ENCODE peak calls at places on chromosomes 2 and 18, in seven cellular contexts. Z is K562, N is transverse colon, T is A549, E is stomach, K is HepG2, I is H1. D is an unnamed sample. For H3K4me1, the result is how much of the 10 kb centered on the place peaks cover.

GRCh38 chr2:183490930-183491329 is 366.7 kb downstream of the NUP35 start:
- DNase-seq in Z (no peak), N (no peak), T (no peak), E (no peak), K (no peak), I (no peak), D (no peak)

GRCh38 chr18:45221363-45221762 is 393.9 kb upstream of the SLC14A2 start:
- DNase-seq in Z (no peak), N (no peak), T (no peak), E (no peak), K (no peak), I (no peak), D (no peak)

GRCh38 chr2:76640905-76641304 is 881.3 kb downstream of the LRRTM4 start:
- DNase-seq in Z (no peak), N (no peak), T (no peak), E (no peak), K (no peak), I (no peak), D (no peak)

GRCh38 chr2:202529389-202529788 is 105.4 kb upstream of the FAM117B start:
- DNase-seq in Z (no peak), N (no peak), T (no peak), E (no peak), K (no peak), I (no peak), D (no peak)

GRCh38 chr2:42953216-42953615 is 160.8 kb upstream of the HAAO start:
- DNase-seq in Z (no peak), N (no peak), T (no peak), E (no peak), K (no peak), I (no peak), D (no peak)

GRCh38 chr2:142989276-142990204 is 112.1 kb downstream of the KYNU start:
- DNase-seq in Z (no peak), N (no peak), T (peak), E (no peak), K (peak), I (no peak), D (no peak)

GRCh38 chr2:230895536-230896345 is 29.3 kb downstream of the GPR55 start:
- DNase-seq in Z (no peak), N (peak), T (no peak), E (peak), K (no peak), I (no peak), D (no peak)

GRCh38 chr2:178811901-178812300 is 4.7 kb upstream of the TTN start:
- DNase-seq in Z (no peak), N (no peak), T (no peak), E (no peak), K (no peak), I (no peak), D (no peak)

GRCh38 chr18:77206676-77207370 is 42.8 kb upstream of the GALR1 start:
- DNase-seq in Z (no peak), N (no peak), T (no peak), E (no peak), K (no peak), I (no peak), D (no peak)

GRCh38 chr2:152611458-152612231 is 105.6 kb downstream of the PRPF40A start:
- DNase-seq in Z (no peak), N (peak), T (no peak), E (no peak), K (no peak), I (no peak), D (peak)

GRCh38 chr18:68840554-68841263 is 42.8 kb downstream of the CCDC102B start:
- DNase-seq in Z (no peak), N (no peak), T (peak), E (no peak), K (peak), I (no peak), D (peak)

GRCh38 chr2:63056309-63057065 is 5.9 kb downstream of the OTX1 start:
- DNase-seq in Z (no peak), N (peak), T (no peak), E (no peak), K (no peak), I (peak), D (no peak)

GRCh38 chr2:60505861-60506260 is 47.6 kb downstream of the BCL11A start:
- DNase-seq in Z (no peak), N (no peak), T (no peak), E (no peak), K (no peak), I (no peak), D (no peak)

GRCh38 chr2:69770193-69770702 is 28.3 kb downstream of the ANXA4 start:
- DNase-seq in Z (peak), N (peak), T (peak), E (no peak), K (peak), I (no peak), D (no peak)

GRCh38 chr2:23058435-23058834 is 326.5 kb upstream of the KLHL29 start:
- DNase-seq in Z (no peak), N (no peak), T (no peak), E (no peak), K (no peak), I (no peak), D (no peak)

GRCh38 chr2:210287301-210287700 is 27.7 kb downstream of the MYL1 start:
- DNase-seq in Z (no peak), N (no peak), T (no peak), E (no peak), K (no peak), I (no peak), D (no peak)

GRCh38 chr2:24164416-24164973 is 10.4 kb upstream of the FAM228A start:
- DNase-seq in Z (peak), N (peak), T (peak), E (peak), K (peak), I (peak), D (no peak)

GRCh38 chr2:184463866-184464248 is 134.5 kb upstream of the ZNF804A start:
- DNase-seq in Z (no peak), N (no peak), T (no peak), E (no peak), K (no peak), I (no peak), D (no peak)

GRCh38 chr2:43484323-43484930 is 111.4 kb downstream of the THADA start:
- DNase-seq in Z (peak), N (no peak), T (peak), E (no peak), K (peak), I (no peak), D (no peak)

GRCh38 chr2:68391099-68391498 is 26.0 kb downstream of the PLEK start:
- DNase-seq in Z (no peak), N (no peak), T (no peak), E (no peak), K (no peak), I (no peak), D (no peak)

GRCh38 chr2:240424341-240425235 is 10.9 kb upstream of the GPC1 start:
- DNase-seq in Z (no peak), N (no peak), T (no peak), E (peak), K (no peak), I (no peak), D (no peak)
- H3K4me1 ChIP-seq in Z (under half), N (under half), T (under half), E (under half), K (under half), I (under half), D (under half)

GRCh38 chr2:201120500-201120899 is 4.5 kb downstream of the CFLAR start:
- DNase-seq in Z (no peak), N (no peak), T (no peak), E (no peak), K (no peak), I (no peak), D (no peak)

GRCh38 chr2:201126308-201127127 is 10.6 kb downstream of the CFLAR start:
- DNase-seq in Z (no peak), N (no peak), T (no peak), E (no peak), K (no peak), I (no peak), D (no peak)

GRCh38 chr2:201118957-201119848 is 3.2 kb downstream of the CFLAR start:
- DNase-seq in Z (no peak), N (no peak), T (no peak), E (no peak), K (no peak), I (no peak), D (no peak)

GRCh38 chr2:201118121-201118956 is 2.4 kb downstream of the CFLAR start:
- DNase-seq in Z (peak), N (peak), T (peak), E (peak), K (peak), I (peak), D (peak)

DNA sequence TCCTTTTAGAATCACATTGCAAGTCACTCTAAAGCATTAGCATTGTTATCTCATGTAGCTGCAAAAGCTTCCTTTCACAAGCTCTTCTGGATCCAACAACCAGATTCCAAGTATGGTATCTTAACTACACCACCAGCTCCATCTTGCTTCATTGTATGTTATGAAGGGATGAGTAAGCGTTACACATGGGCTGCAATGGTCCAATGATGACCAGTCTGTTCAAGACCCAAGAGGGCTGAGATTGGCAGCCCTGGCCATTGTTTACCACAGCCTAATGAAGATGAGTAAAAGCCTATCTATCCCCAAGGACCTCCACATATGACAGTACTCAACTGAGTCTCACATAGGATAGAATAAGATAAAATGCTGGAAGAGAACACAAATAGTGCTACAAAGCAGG is 6.3 kb downstream of the CFLAR start:
- DNase-seq in Z (peak), N (no peak), T (no peak), E (no peak), K (no peak), I (no peak), D (no peak)
- H3K27ac ChIP-seq in Z (peak), N (peak), T (peak), E (peak), K (peak), I (no peak), D (peak)

GRCh38 chr2:46460991-46461715 is 18.2 kb upstream of the TMEM247 start:
- DNase-seq in Z (peak), N (peak), T (peak), E (peak), K (peak), I (peak), D (peak)
- TF ChIP-seq EP300 in Z (no peak), N (no peak), T (no peak), E (no peak), K (no peak), I (no peak), D (peak)

GRCh38 chr2:157784169-157784822 is 91.8 kb downstream of the ACVR1 start:
- DNase-seq in Z (peak), N (peak), T (peak), E (peak), K (no peak), I (no peak), D (no peak)

GRCh38 chr2:157785200-157785599 is 90.9 kb downstream of the ACVR1 start:
- DNase-seq in Z (no peak), N (peak), T (no peak), E (no peak), K (no peak), I (no peak), D (no peak)

GRCh38 chr2:157782057-157782845 is 93.9 kb downstream of the ACVR1 start:
- DNase-seq in Z (no peak), N (no peak), T (no peak), E (no peak), K (peak), I (no peak), D (no peak)

GRCh38 chr2:157784823-157785175 is 91.3 kb downstream of the ACVR1 start:
- DNase-seq in Z (no peak), N (no peak), T (no peak), E (no peak), K (no peak), I (no peak), D (no peak)

GRCh38 chr2:157783180-157783579 is 93.0 kb downstream of the ACVR1 start:
- DNase-seq in Z (no peak), N (no peak), T (no peak), E (no peak), K (no peak), I (no peak), D (no peak)
- H3K4me1 ChIP-seq in Z (under half), N (under half), T (half or more), E (half or more), K (under half), I (under half), D (under half)

GRCh38 chr2:216392018-216392562 is 19.8 kb upstream of the MARCHF4 start:
- DNase-seq in Z (no peak), N (no peak), T (no peak), E (no peak), K (no peak), I (no peak), D (no peak)
- H3K27ac ChIP-seq in Z (no peak), N (no peak), T (no peak), E (no peak), K (no peak), I (no peak), D (no peak)

DNA sequence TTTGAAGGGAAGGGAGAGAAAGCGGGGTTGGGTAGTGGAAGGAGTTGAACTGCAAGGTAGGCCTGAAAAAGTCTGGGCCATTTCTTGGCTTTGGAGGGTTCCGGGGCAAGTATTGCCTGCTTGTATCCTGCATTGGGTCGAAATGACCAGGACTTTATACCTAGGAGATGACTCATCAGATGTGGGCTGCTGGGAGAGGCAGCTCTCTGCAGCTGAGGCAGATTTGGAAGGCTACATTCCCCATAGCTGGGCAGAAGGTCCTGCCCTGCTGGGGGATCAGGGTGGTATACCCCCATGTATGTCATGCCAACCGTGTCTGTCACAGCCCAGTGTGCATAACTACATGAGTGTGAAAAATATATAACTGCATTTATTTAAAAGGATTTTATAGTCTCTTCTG is 171.8 kb upstream of the SPRED2 start:
- DNase-seq in Z (no peak), N (no peak), T (no peak), E (no peak), K (no peak), I (peak), D (no peak)
- TF ChIP-seq EP300 in Z (no peak), N (no peak), T (no peak), E (no peak), K (no peak), I (no peak), D (no peak)

GRCh38 chr2:162074937-162075688 is 1.1 kb upstream of the DPP4 start:
- DNase-seq in Z (no peak), N (no peak), T (no peak), E (no peak), K (peak), I (no peak), D (no peak)

GRCh38 chr2:162074579-162074922 is 536 bp upstream of the DPP4 start:
- DNase-seq in Z (no peak), N (no peak), T (no peak), E (no peak), K (no peak), I (no peak), D (no peak)

GRCh38 chr2:162072976-162073775 is 839 bp downstream of the DPP4 start:
- DNase-seq in Z (no peak), N (peak), T (no peak), E (no peak), K (no peak), I (peak), D (no peak)

GRCh38 chr2:162075689-162076132 is 1.7 kb upstream of the DPP4 start:
- DNase-seq in Z (no peak), N (no peak), T (no peak), E (no peak), K (no peak), I (no peak), D (no peak)

GRCh38 chr2:162073776-162074578 is at the start of gene DPP4:
- DNase-seq in Z (no peak), N (peak), T (peak), E (peak), K (peak), I (peak), D (no peak)
- H3K4me1 ChIP-seq in Z (under half), N (under half), T (under half), E (under half), K (half or more), I (under half), D (under half)